ENCODE peak calls at places on chromosomes 1 and 21, in nine cellular contexts. One of them, this sample, is unnamed.

GRCh38 chr1:53552981-53553733 is 94.0 kb downstream of the DMRTB1 start:
- DNase-seq in left lung: peak; percentile 12
- DNase-seq in transverse colon: peak; percentile 1
- DNase-seq in stomach: no peak
- DNase-seq in cardiac muscle cell: no peak
- DNase-seq in astrocyte: no peak
- DNase-seq in fibroblast of lung: peak; percentile 30
- DNase-seq in body of pancreas: no peak
- DNase-seq in esophagus squamous epithelium: no peak
- DNase-seq in this sample: no peak

GRCh38 chr1:2283371-2283990 is 55.4 kb downstream of the SKI start:
- DNase-seq in left lung: no peak
- DNase-seq in transverse colon: no peak
- DNase-seq in stomach: no peak
- DNase-seq in cardiac muscle cell: no peak
- DNase-seq in astrocyte: no peak
- DNase-seq in fibroblast of lung: no peak
- DNase-seq in body of pancreas: no peak
- DNase-seq in esophagus squamous epithelium: no peak
- DNase-seq in this sample: no peak

GRCh38 chr1:227325195-227325594 is 6.9 kb upstream of the CDC42BPA start:
- DNase-seq in left lung: no peak
- DNase-seq in transverse colon: no peak
- DNase-seq in stomach: no peak
- DNase-seq in cardiac muscle cell: no peak
- DNase-seq in astrocyte: no peak
- DNase-seq in fibroblast of lung: no peak
- DNase-seq in body of pancreas: no peak
- DNase-seq in esophagus squamous epithelium: no peak
- DNase-seq in this sample: no peak

GRCh38 chr1:242784807-242785206 is 260.3 kb upstream of the PLD5 start:
- DNase-seq in left lung: no peak
- DNase-seq in transverse colon: no peak
- DNase-seq in stomach: no peak
- DNase-seq in cardiac muscle cell: no peak
- DNase-seq in astrocyte: peak; percentile 63
- DNase-seq in fibroblast of lung: peak; percentile 69
- DNase-seq in body of pancreas: no peak
- DNase-seq in esophagus squamous epithelium: no peak
- DNase-seq in this sample: no peak

GRCh38 chr1:185409763-185410528 is 92.9 kb upstream of the IVNS1ABP start:
- DNase-seq in left lung: no peak
- DNase-seq in transverse colon: no peak
- DNase-seq in stomach: no peak
- DNase-seq in cardiac muscle cell: no peak
- DNase-seq in astrocyte: no peak
- DNase-seq in fibroblast of lung: no peak
- DNase-seq in body of pancreas: no peak
- DNase-seq in esophagus squamous epithelium: no peak
- DNase-seq in this sample: no peak

GRCh38 chr1:222617367-222617951 is 438 bp upstream of the MIA3 start:
- DNase-seq in left lung: peak; percentile 97
- DNase-seq in transverse colon: peak; percentile 95
- DNase-seq in stomach: peak; percentile 93
- DNase-seq in cardiac muscle cell: peak; percentile 100
- DNase-seq in astrocyte: peak; percentile 98
- DNase-seq in fibroblast of lung: peak; percentile 99
- DNase-seq in body of pancreas: peak; percentile 98
- DNase-seq in esophagus squamous epithelium: peak; percentile 61
- DNase-seq in this sample: peak; percentile 88

GRCh38 chr21:33273044-33273443 is 6.9 kb downstream of the IL10RB start:
- DNase-seq in left lung: no peak
- DNase-seq in transverse colon: no peak
- DNase-seq in stomach: no peak
- DNase-seq in cardiac muscle cell: peak; percentile 42
- DNase-seq in astrocyte: peak; percentile 59
- DNase-seq in fibroblast of lung: peak; percentile 62
- DNase-seq in body of pancreas: no peak
- DNase-seq in esophagus squamous epithelium: no peak
- DNase-seq in this sample: no peak

GRCh38 chr1:48608882-48609281 is 136.9 kb upstream of the SPATA6 start:
- DNase-seq in left lung: no peak
- DNase-seq in transverse colon: no peak
- DNase-seq in stomach: no peak
- DNase-seq in cardiac muscle cell: no peak
- DNase-seq in astrocyte: no peak
- DNase-seq in fibroblast of lung: no peak
- DNase-seq in body of pancreas: no peak
- DNase-seq in esophagus squamous epithelium: no peak
- DNase-seq in this sample: no peak

GRCh38 chr1:247338723-247339270 is 7.1 kb upstream of the ZNF496 start:
- DNase-seq in left lung: no peak
- DNase-seq in transverse colon: no peak
- DNase-seq in stomach: no peak
- DNase-seq in cardiac muscle cell: no peak
- DNase-seq in astrocyte: no peak
- DNase-seq in fibroblast of lung: peak; percentile 29
- DNase-seq in body of pancreas: no peak
- DNase-seq in esophagus squamous epithelium: no peak
- DNase-seq in this sample: no peak

GRCh38 chr1:85223334-85223733 is 22.5 kb upstream of the SYDE2 start:
- DNase-seq in left lung: no peak
- DNase-seq in transverse colon: no peak
- DNase-seq in stomach: no peak
- DNase-seq in cardiac muscle cell: no peak
- DNase-seq in astrocyte: no peak
- DNase-seq in fibroblast of lung: no peak
- DNase-seq in body of pancreas: no peak
- DNase-seq in esophagus squamous epithelium: no peak
- DNase-seq in this sample: no peak

GRCh38 chr1:8463144-8463927 is 145.4 kb downstream of the SLC45A1 start:
- DNase-seq in left lung: no peak
- DNase-seq in transverse colon: peak; percentile 47
- DNase-seq in stomach: peak; percentile 50
- DNase-seq in cardiac muscle cell: peak; percentile 88
- DNase-seq in astrocyte: peak; percentile 72
- DNase-seq in fibroblast of lung: peak; percentile 79
- DNase-seq in body of pancreas: peak; percentile 47
- DNase-seq in esophagus squamous epithelium: no peak
- DNase-seq in this sample: no peak

GRCh38 chr21:46551636-46552241 is 53.1 kb downstream of the S100B start:
- DNase-seq in left lung: peak; percentile 61
- DNase-seq in transverse colon: no peak
- DNase-seq in stomach: peak; percentile 29
- DNase-seq in cardiac muscle cell: no peak
- DNase-seq in astrocyte: no peak
- DNase-seq in fibroblast of lung: no peak
- DNase-seq in body of pancreas: no peak
- DNase-seq in esophagus squamous epithelium: no peak
- DNase-seq in this sample: peak; percentile 29

GRCh38 chr1:228911225-228911624 is 175.9 kb downstream of the RHOU start:
- DNase-seq in left lung: no peak
- DNase-seq in transverse colon: no peak
- DNase-seq in stomach: no peak
- DNase-seq in cardiac muscle cell: no peak
- DNase-seq in astrocyte: no peak
- DNase-seq in fibroblast of lung: no peak
- DNase-seq in body of pancreas: no peak
- DNase-seq in esophagus squamous epithelium: no peak
- DNase-seq in this sample: no peak

GRCh38 chr1:201702936-201703335 is 126.0 kb upstream of the IPO9 start:
- DNase-seq in left lung: no peak
- DNase-seq in transverse colon: no peak
- DNase-seq in stomach: no peak
- DNase-seq in cardiac muscle cell: no peak
- DNase-seq in astrocyte: no peak
- DNase-seq in fibroblast of lung: peak; percentile 50
- DNase-seq in body of pancreas: peak; percentile 81
- DNase-seq in esophagus squamous epithelium: no peak
- DNase-seq in this sample: no peak

GRCh38 chr1:228293393-228293792 is 85.5 kb downstream of the OBSCN start:
- DNase-seq in left lung: no peak
- DNase-seq in transverse colon: no peak
- DNase-seq in stomach: no peak
- DNase-seq in cardiac muscle cell: no peak
- DNase-seq in astrocyte: no peak
- DNase-seq in fibroblast of lung: no peak
- DNase-seq in body of pancreas: no peak
- DNase-seq in esophagus squamous epithelium: no peak
- DNase-seq in this sample: no peak

GRCh38 chr1:57138432-57139078 is 172.7 kb upstream of the C8B start:
- DNase-seq in left lung: no peak
- DNase-seq in transverse colon: no peak
- DNase-seq in stomach: no peak
- DNase-seq in cardiac muscle cell: no peak
- DNase-seq in astrocyte: no peak
- DNase-seq in fibroblast of lung: no peak
- DNase-seq in body of pancreas: no peak
- DNase-seq in esophagus squamous epithelium: no peak
- DNase-seq in this sample: no peak

GRCh38 chr1:236872075-236872666 is 77.1 kb downstream of the MTR start:
- DNase-seq in left lung: no peak
- DNase-seq in transverse colon: no peak
- DNase-seq in stomach: no peak
- DNase-seq in cardiac muscle cell: no peak
- DNase-seq in astrocyte: no peak
- DNase-seq in fibroblast of lung: no peak
- DNase-seq in body of pancreas: no peak
- DNase-seq in esophagus squamous epithelium: no peak
- DNase-seq in this sample: no peak
- H3K36me3 ChIP-seq in left lung: no peaks in the 10 kb centered on the region
- H3K36me3 ChIP-seq in transverse colon: peaks cover 7% of the 10 kb centered on the region
- H3K36me3 ChIP-seq in stomach: peaks cover 66% of the 10 kb centered on the region
- H3K36me3 ChIP-seq in cardiac muscle cell: peaks cover 2% of the 10 kb centered on the region
- H3K36me3 ChIP-seq in astrocyte: peaks cover 13% of the 10 kb centered on the region
- H3K36me3 ChIP-seq in fibroblast of lung: no peaks in the 10 kb centered on the region
- H3K36me3 ChIP-seq in body of pancreas: no peaks in the 10 kb centered on the region
- H3K36me3 ChIP-seq in esophagus squamous epithelium: no peaks in the 10 kb centered on the region
- H3K36me3 ChIP-seq in this sample: peaks cover 3% of the 10 kb centered on the region

GRCh38 chr1:155962599-155963211 is 15.6 kb downstream of the ARHGEF2 start:
- DNase-seq in left lung: no peak
- DNase-seq in transverse colon: peak; percentile 38
- DNase-seq in stomach: peak; percentile 62
- DNase-seq in cardiac muscle cell: peak; percentile 65
- DNase-seq in astrocyte: peak; percentile 63
- DNase-seq in fibroblast of lung: peak; percentile 73
- DNase-seq in body of pancreas: no peak
- DNase-seq in esophagus squamous epithelium: no peak
- DNase-seq in this sample: no peak

GRCh38 chr1:155960081-155960745 is 18.1 kb downstream of the ARHGEF2 start:
- DNase-seq in left lung: no peak
- DNase-seq in transverse colon: no peak
- DNase-seq in stomach: no peak
- DNase-seq in cardiac muscle cell: no peak
- DNase-seq in astrocyte: no peak
- DNase-seq in fibroblast of lung: no peak
- DNase-seq in body of pancreas: no peak
- DNase-seq in esophagus squamous epithelium: no peak
- DNase-seq in this sample: no peak

GRCh38 chr1:155966135-155966534 is 12.2 kb downstream of the ARHGEF2 start:
- DNase-seq in left lung: no peak
- DNase-seq in transverse colon: no peak
- DNase-seq in stomach: no peak
- DNase-seq in cardiac muscle cell: no peak
- DNase-seq in astrocyte: no peak
- DNase-seq in fibroblast of lung: no peak
- DNase-seq in body of pancreas: no peak
- DNase-seq in esophagus squamous epithelium: no peak
- DNase-seq in this sample: no peak

GRCh38 chr1:155964193-155964592 is 14.2 kb downstream of the ARHGEF2 start:
- DNase-seq in left lung: no peak
- DNase-seq in transverse colon: no peak
- DNase-seq in stomach: no peak
- DNase-seq in cardiac muscle cell: no peak
- DNase-seq in astrocyte: no peak
- DNase-seq in fibroblast of lung: no peak
- DNase-seq in body of pancreas: no peak
- DNase-seq in esophagus squamous epithelium: no peak
- DNase-seq in this sample: no peak

DNA sequence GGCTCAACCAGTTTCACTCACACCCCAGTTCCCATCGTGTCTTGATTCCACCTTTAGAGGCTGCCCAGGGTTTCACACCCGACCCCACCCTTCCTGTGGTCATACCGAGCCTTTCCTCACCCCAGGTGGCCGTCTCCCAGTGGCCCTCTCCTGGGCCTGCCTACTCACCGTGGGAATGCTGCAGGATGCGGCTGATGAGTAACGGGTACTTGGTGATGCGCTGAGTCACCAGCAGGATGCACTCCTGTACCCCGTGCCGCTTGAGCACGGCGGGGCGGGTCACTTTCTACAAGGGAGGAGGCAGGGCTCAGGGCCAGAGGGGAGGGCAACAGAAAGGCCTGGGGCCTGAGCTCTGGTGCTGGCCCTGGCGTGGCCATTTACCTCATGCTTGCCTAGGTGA is 16.4 kb downstream of the ARHGEF2 start:
- DNase-seq in left lung: no peak
- DNase-seq in transverse colon: peak; percentile 43
- DNase-seq in stomach: peak; percentile 49
- DNase-seq in cardiac muscle cell: peak; percentile 91
- DNase-seq in astrocyte: peak; percentile 96
- DNase-seq in fibroblast of lung: peak; percentile 98
- DNase-seq in body of pancreas: no peak
- DNase-seq in esophagus squamous epithelium: no peak
- DNase-seq in this sample: no peak
- TF ChIP-seq CTCF in left lung: no peak
- TF ChIP-seq CTCF in transverse colon: no peak
- TF ChIP-seq CTCF in stomach: no peak
- TF ChIP-seq CTCF in cardiac muscle cell: peak; percentile 54
- TF ChIP-seq CTCF in astrocyte: peak; percentile 28
- TF ChIP-seq CTCF in fibroblast of lung: peak; percentile 23
- TF ChIP-seq CTCF in body of pancreas: no peak
- TF ChIP-seq CTCF in esophagus squamous epithelium: peak; percentile 36
- TF ChIP-seq CTCF in this sample: peak; percentile 56

DNA sequence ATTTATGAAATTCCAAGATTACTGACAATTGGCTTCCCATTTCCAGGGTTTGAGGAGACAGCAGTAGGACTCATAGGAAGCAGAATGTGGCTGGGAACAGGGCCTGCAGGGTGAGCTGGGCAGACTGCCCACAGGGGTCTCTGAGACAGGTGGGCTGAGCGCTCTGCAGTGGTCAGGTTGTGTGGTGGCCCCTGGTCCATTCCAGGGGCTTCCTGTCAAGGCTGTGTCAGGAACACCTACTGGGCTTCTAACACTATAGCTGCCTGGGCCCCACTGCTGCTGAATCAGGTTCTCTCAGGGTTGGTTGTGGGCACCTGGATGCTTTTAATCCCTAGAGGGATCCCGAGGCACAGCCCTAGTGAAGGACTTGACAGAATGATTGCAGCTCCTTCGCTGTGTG is 72.1 kb downstream of the BACE2 start:
- DNase-seq in left lung: no peak
- DNase-seq in transverse colon: no peak
- DNase-seq in stomach: no peak
- DNase-seq in cardiac muscle cell: no peak
- DNase-seq in astrocyte: no peak
- DNase-seq in fibroblast of lung: no peak
- DNase-seq in body of pancreas: no peak
- DNase-seq in esophagus squamous epithelium: no peak
- DNase-seq in this sample: no peak
- H3K36me3 ChIP-seq in left lung: no peaks in the 10 kb centered on the region
- H3K36me3 ChIP-seq in transverse colon: peaks cover 10% of the 10 kb centered on the region
- H3K36me3 ChIP-seq in stomach: peaks cover 86% of the 10 kb centered on the region
- H3K36me3 ChIP-seq in cardiac muscle cell: no peaks in the 10 kb centered on the region
- H3K36me3 ChIP-seq in astrocyte: peaks cover 6% of the 10 kb centered on the region
- H3K36me3 ChIP-seq in fibroblast of lung: peaks cover 1% of the 10 kb centered on the region
- H3K36me3 ChIP-seq in body of pancreas: no peaks in the 10 kb centered on the region
- H3K36me3 ChIP-seq in esophagus squamous epithelium: no peaks in the 10 kb centered on the region
- H3K36me3 ChIP-seq in this sample: no peaks in the 10 kb centered on the region

GRCh38 chr1:245480393-245481120 is 325.8 kb downstream of the KIF26B start:
- DNase-seq in left lung: no peak
- DNase-seq in transverse colon: no peak
- DNase-seq in stomach: no peak
- DNase-seq in cardiac muscle cell: no peak
- DNase-seq in astrocyte: no peak
- DNase-seq in fibroblast of lung: no peak
- DNase-seq in body of pancreas: no peak
- DNase-seq in esophagus squamous epithelium: no peak
- DNase-seq in this sample: no peak
- TF ChIP-seq CTCF in left lung: no peak
- TF ChIP-seq CTCF in transverse colon: no peak
- TF ChIP-seq CTCF in stomach: no peak
- TF ChIP-seq CTCF in cardiac muscle cell: no peak
- TF ChIP-seq CTCF in astrocyte: no peak
- TF ChIP-seq CTCF in fibroblast of lung: no peak
- TF ChIP-seq CTCF in body of pancreas: no peak
- TF ChIP-seq CTCF in esophagus squamous epithelium: no peak
- TF ChIP-seq CTCF in this sample: no peak

This sample was measured in GM06990.